ENCODE peak calls at places on chromosomes 3 and 15, in five cellular contexts. One of them, this sample, is unnamed.

GRCh38 chr3:57944313-57944580 is 64.0 kb upstream of the FLNB start:
- DNase-seq in AG09309: no peak
- DNase-seq in transverse colon: no peak
- DNase-seq in colonic mucosa: no peak
- DNase-seq in tibial artery: no peak
- DNase-seq in this sample: no peak

GRCh38 chr3:185089751-185090150 is 63.1 kb downstream of the C3orf70 start:
- DNase-seq in AG09309: no peak
- DNase-seq in transverse colon: no peak
- DNase-seq in colonic mucosa: no peak
- DNase-seq in tibial artery: no peak
- DNase-seq in this sample: no peak

GRCh38 chr3:186320862-186321568 is 41.0 kb downstream of the DGKG start:
- DNase-seq in AG09309: no peak
- DNase-seq in transverse colon: no peak
- DNase-seq in colonic mucosa: no peak
- DNase-seq in tibial artery: no peak
- DNase-seq in this sample: no peak

GRCh38 chr15:51775967-51776816 is 24.8 kb downstream of the TMOD2 start:
- DNase-seq in AG09309: no peak
- DNase-seq in transverse colon: peak; percentile 48
- DNase-seq in colonic mucosa: peak; percentile 65
- DNase-seq in tibial artery: peak; percentile 38
- DNase-seq in this sample: no peak

GRCh38 chr3:16507540-16508241 is 5.8 kb downstream of the RFTN1 start:
- DNase-seq in AG09309: no peak
- DNase-seq in transverse colon: no peak
- DNase-seq in colonic mucosa: no peak
- DNase-seq in tibial artery: no peak
- DNase-seq in this sample: no peak

GRCh38 chr15:31446546-31446945 is 119.9 kb downstream of the KLF13 start:
- DNase-seq in AG09309: no peak
- DNase-seq in transverse colon: no peak
- DNase-seq in colonic mucosa: no peak
- DNase-seq in tibial artery: no peak
- DNase-seq in this sample: no peak

GRCh38 chr3:126519506-126520455 is 2.2 kb upstream of the UROC1 start:
- DNase-seq in AG09309: no peak
- DNase-seq in transverse colon: no peak
- DNase-seq in colonic mucosa: no peak
- DNase-seq in tibial artery: no peak
- DNase-seq in this sample: no peak

GRCh38 chr3:45968706-45969105 is 25.4 kb downstream of the CXCR6 start:
- DNase-seq in AG09309: no peak
- DNase-seq in transverse colon: no peak
- DNase-seq in colonic mucosa: no peak
- DNase-seq in tibial artery: no peak
- DNase-seq in this sample: no peak

GRCh38 chr3:186514296-186515002 is 29.7 kb downstream of the CRYGS start:
- DNase-seq in AG09309: no peak
- DNase-seq in transverse colon: no peak
- DNase-seq in colonic mucosa: no peak
- DNase-seq in tibial artery: no peak
- DNase-seq in this sample: no peak

GRCh38 chr3:167821248-167821805 is 85.8 kb downstream of the SERPINI1 start:
- DNase-seq in AG09309: no peak
- DNase-seq in transverse colon: no peak
- DNase-seq in colonic mucosa: no peak
- DNase-seq in tibial artery: no peak
- DNase-seq in this sample: no peak

GRCh38 chr15:50624616-50625168 is 61.9 kb downstream of the TRPM7 start:
- DNase-seq in AG09309: peak; percentile 49
- DNase-seq in transverse colon: no peak
- DNase-seq in colonic mucosa: no peak
- DNase-seq in tibial artery: no peak
- DNase-seq in this sample: no peak

GRCh38 chr3:105997800-105998526 is 129.2 kb upstream of the CBLB start:
- DNase-seq in AG09309: peak; percentile 86
- DNase-seq in transverse colon: no peak
- DNase-seq in colonic mucosa: no peak
- DNase-seq in tibial artery: peak; percentile 33
- DNase-seq in this sample: peak; percentile 42

GRCh38 chr15:48966595-48967301 is 3.0 kb upstream of the SHC4 start:
- DNase-seq in AG09309: no peak
- DNase-seq in transverse colon: no peak
- DNase-seq in colonic mucosa: no peak
- DNase-seq in tibial artery: no peak
- DNase-seq in this sample: peak; percentile 78

GRCh38 chr15:100096700-100097099 is 245.1 kb downstream of the ADAMTS17 start:
- DNase-seq in AG09309: no peak
- DNase-seq in transverse colon: no peak
- DNase-seq in colonic mucosa: no peak
- DNase-seq in tibial artery: no peak
- DNase-seq in this sample: no peak

GRCh38 chr15:34837246-34838016 is 42.1 kb upstream of the ACTC1 start:
- DNase-seq in AG09309: peak; percentile 25
- DNase-seq in transverse colon: no peak
- DNase-seq in colonic mucosa: no peak
- DNase-seq in tibial artery: no peak
- DNase-seq in this sample: peak; percentile 27

GRCh38 chr15:80970658-80971057 is 19.0 kb downstream of the MESD start:
- DNase-seq in AG09309: no peak
- DNase-seq in transverse colon: no peak
- DNase-seq in colonic mucosa: no peak
- DNase-seq in tibial artery: no peak
- DNase-seq in this sample: no peak

GRCh38 chr3:142910280-142910679 is 21.4 kb upstream of the PCOLCE2 start:
- DNase-seq in AG09309: no peak
- DNase-seq in transverse colon: no peak
- DNase-seq in colonic mucosa: no peak
- DNase-seq in tibial artery: no peak
- DNase-seq in this sample: no peak
- H3K4me3 ChIP-seq in AG09309: no peak overlapping the region
- H3K4me3 ChIP-seq in transverse colon: no peak overlapping the region
- H3K4me3 ChIP-seq in colonic mucosa: no peak overlapping the region
- H3K4me3 ChIP-seq in tibial artery: no peak overlapping the region
- H3K4me3 ChIP-seq in this sample: no peak overlapping the region

GRCh38 chr15:58139631-58140522 is 1.7 kb downstream of the AQP9 start:
- DNase-seq in AG09309: peak; percentile 28
- DNase-seq in transverse colon: no peak
- DNase-seq in colonic mucosa: no peak
- DNase-seq in tibial artery: peak; percentile 24
- DNase-seq in this sample: no peak
- H3K4me3 ChIP-seq in AG09309: no peak overlapping the region
- H3K4me3 ChIP-seq in transverse colon: no peak overlapping the region
- H3K4me3 ChIP-seq in colonic mucosa: no peak overlapping the region
- H3K4me3 ChIP-seq in tibial artery: no peak overlapping the region
- H3K4me3 ChIP-seq in this sample: no peak overlapping the region

GRCh38 chr3:47617061-47618010 is 38.7 kb upstream of the CSPG5 start:
- DNase-seq in AG09309: no peak
- DNase-seq in transverse colon: no peak
- DNase-seq in colonic mucosa: no peak
- DNase-seq in tibial artery: no peak
- DNase-seq in this sample: no peak
- H3K4me3 ChIP-seq in AG09309: no peak overlapping the region
- H3K4me3 ChIP-seq in transverse colon: no peak overlapping the region
- H3K4me3 ChIP-seq in colonic mucosa: no peak overlapping the region
- H3K4me3 ChIP-seq in tibial artery: no peak overlapping the region
- H3K4me3 ChIP-seq in this sample: no peak overlapping the region

GRCh38 chr3:30611613-30612421 is 5.4 kb downstream of the TGFBR2 start:
- DNase-seq in AG09309: no peak
- DNase-seq in transverse colon: no peak
- DNase-seq in colonic mucosa: no peak
- DNase-seq in tibial artery: no peak
- DNase-seq in this sample: no peak
- H3K4me3 ChIP-seq in AG09309: no peak overlapping the region
- H3K4me3 ChIP-seq in transverse colon: no peak overlapping the region
- H3K4me3 ChIP-seq in colonic mucosa: no peak overlapping the region
- H3K4me3 ChIP-seq in tibial artery: peak overlapping the region; percentile 98
- H3K4me3 ChIP-seq in this sample: no peak overlapping the region

GRCh38 chr3:187931770-187932278 is 186.6 kb upstream of the BCL6 start:
- DNase-seq in AG09309: no peak
- DNase-seq in transverse colon: no peak
- DNase-seq in colonic mucosa: no peak
- DNase-seq in tibial artery: no peak
- DNase-seq in this sample: no peak

GRCh38 chr3:187936676-187937075 is 191.4 kb upstream of the BCL6 start:
- DNase-seq in AG09309: no peak
- DNase-seq in transverse colon: no peak
- DNase-seq in colonic mucosa: no peak
- DNase-seq in tibial artery: no peak
- DNase-seq in this sample: no peak

GRCh38 chr3:187932530-187932929 is 187.3 kb upstream of the BCL6 start:
- DNase-seq in AG09309: no peak
- DNase-seq in transverse colon: no peak
- DNase-seq in colonic mucosa: no peak
- DNase-seq in tibial artery: no peak
- DNase-seq in this sample: no peak

GRCh38 chr3:187939891-187940290 is 194.6 kb upstream of the BCL6 start:
- DNase-seq in AG09309: no peak
- DNase-seq in transverse colon: no peak
- DNase-seq in colonic mucosa: no peak
- DNase-seq in tibial artery: no peak
- DNase-seq in this sample: no peak

DNA sequence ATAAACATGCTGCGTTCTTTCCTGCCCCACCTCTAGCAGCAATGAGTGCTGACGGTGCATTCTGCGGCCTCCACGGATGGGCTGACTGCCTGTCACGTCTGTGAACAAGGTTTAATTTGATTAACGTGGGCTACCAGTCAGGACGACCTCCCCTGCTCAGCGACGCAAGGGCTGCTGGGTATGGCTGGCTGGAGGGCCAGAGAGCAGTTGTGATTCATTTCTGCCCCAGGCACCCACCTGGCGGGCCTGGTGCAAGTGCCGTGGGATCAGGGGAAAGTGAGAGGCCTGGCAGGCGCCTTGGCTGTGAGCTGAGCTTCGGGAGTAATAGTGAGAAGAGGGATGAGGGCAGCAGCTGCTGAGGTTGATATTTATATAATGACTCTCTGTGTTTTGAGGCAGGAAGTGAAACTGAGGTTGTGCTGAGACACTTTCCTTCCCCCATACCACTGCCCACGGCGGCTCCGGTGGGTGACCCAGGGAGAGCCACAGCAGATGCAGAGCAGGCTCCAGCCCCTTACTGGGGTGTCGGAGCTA is 190.4 kb upstream of the BCL6 start:
- DNase-seq in AG09309: no peak
- DNase-seq in transverse colon: peak; percentile 19
- DNase-seq in colonic mucosa: no peak
- DNase-seq in tibial artery: no peak
- DNase-seq in this sample: no peak
- H3K4me3 ChIP-seq in AG09309: no peak overlapping the region
- H3K4me3 ChIP-seq in transverse colon: no peak overlapping the region
- H3K4me3 ChIP-seq in colonic mucosa: no peak overlapping the region
- H3K4me3 ChIP-seq in tibial artery: no peak overlapping the region
- H3K4me3 ChIP-seq in this sample: no peak overlapping the region

DNA sequence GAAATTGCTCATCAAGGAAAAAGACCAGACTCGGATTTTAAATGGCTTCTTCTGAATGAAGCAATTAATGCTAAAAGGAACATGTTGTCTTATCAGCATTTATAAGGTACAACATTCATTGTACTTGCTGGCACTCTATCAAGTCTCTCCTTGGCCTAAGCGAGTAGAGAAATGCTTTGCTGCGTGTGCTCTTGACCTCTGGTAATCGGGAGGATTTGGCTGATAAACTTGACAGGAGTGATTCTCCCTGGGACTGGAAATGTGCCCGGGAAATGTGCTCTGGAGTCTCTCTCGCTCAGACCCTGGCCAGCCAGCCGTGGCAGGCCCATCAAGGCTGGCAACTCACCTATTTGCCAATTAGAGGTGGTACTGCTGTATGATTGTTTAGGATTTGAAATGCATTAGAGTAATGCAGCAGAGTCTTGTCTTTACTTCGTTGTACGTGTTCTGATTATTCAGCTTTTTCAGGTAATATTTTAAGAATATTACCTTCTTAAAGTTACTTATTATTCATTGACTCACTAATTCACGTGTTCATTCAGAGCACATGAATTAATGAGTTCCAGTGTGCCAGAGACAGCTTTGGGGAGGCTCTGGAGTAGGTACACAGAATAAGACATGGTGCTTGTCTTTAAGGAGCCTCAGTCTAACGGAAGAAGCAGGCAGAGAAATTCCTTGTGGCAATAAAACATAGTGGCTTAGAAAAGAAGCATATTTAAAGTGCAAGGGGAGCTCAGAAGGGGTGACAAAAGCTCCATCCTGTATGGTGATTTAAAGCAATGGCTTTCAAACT is 48.0 kb upstream of the TPRG1 start:
- DNase-seq in AG09309: no peak
- DNase-seq in transverse colon: no peak
- DNase-seq in colonic mucosa: no peak
- DNase-seq in tibial artery: peak; percentile 39
- DNase-seq in this sample: no peak
- H3K4me3 ChIP-seq in AG09309: no peak overlapping the region
- H3K4me3 ChIP-seq in transverse colon: no peak overlapping the region
- H3K4me3 ChIP-seq in colonic mucosa: no peak overlapping the region
- H3K4me3 ChIP-seq in tibial artery: peak overlapping the region; percentile 8
- H3K4me3 ChIP-seq in this sample: no peak overlapping the region

GRCh38 chr3:138347084-138347483 is 1.3 kb upstream of the MRAS start:
- DNase-seq in AG09309: no peak
- DNase-seq in transverse colon: no peak
- DNase-seq in colonic mucosa: no peak
- DNase-seq in tibial artery: no peak
- DNase-seq in this sample: no peak

GRCh38 chr3:138348950-138349739 is 766 bp downstream of the MRAS start:
- DNase-seq in AG09309: no peak
- DNase-seq in transverse colon: no peak
- DNase-seq in colonic mucosa: peak; percentile 21
- DNase-seq in tibial artery: no peak
- DNase-seq in this sample: no peak

GRCh38 chr3:138351151-138351550 is 2.8 kb downstream of the MRAS start:
- DNase-seq in AG09309: no peak
- DNase-seq in transverse colon: no peak
- DNase-seq in colonic mucosa: no peak
- DNase-seq in tibial artery: no peak
- DNase-seq in this sample: no peak

GRCh38 chr3:138349926-138350665 is 1.7 kb downstream of the MRAS start:
- DNase-seq in AG09309: no peak
- DNase-seq in transverse colon: no peak
- DNase-seq in colonic mucosa: no peak
- DNase-seq in tibial artery: no peak
- DNase-seq in this sample: no peak

GRCh38 chr3:138348107-138348949 is at the start of gene MRAS:
- DNase-seq in AG09309: peak; percentile 33
- DNase-seq in transverse colon: peak; percentile 67
- DNase-seq in colonic mucosa: peak; percentile 64
- DNase-seq in tibial artery: peak; percentile 78
- DNase-seq in this sample: no peak
- H3K4me3 ChIP-seq in AG09309: peak within 1 kb of the TSS; percentile 68
- H3K4me3 ChIP-seq in transverse colon: peak within 1 kb of the TSS; percentile 59
- H3K4me3 ChIP-seq in colonic mucosa: peak within 1 kb of the TSS; percentile 76
- H3K4me3 ChIP-seq in tibial artery: peak within 1 kb of the TSS; percentile 95
- H3K4me3 ChIP-seq in this sample: peak within 1 kb of the TSS; percentile 63

DNA sequence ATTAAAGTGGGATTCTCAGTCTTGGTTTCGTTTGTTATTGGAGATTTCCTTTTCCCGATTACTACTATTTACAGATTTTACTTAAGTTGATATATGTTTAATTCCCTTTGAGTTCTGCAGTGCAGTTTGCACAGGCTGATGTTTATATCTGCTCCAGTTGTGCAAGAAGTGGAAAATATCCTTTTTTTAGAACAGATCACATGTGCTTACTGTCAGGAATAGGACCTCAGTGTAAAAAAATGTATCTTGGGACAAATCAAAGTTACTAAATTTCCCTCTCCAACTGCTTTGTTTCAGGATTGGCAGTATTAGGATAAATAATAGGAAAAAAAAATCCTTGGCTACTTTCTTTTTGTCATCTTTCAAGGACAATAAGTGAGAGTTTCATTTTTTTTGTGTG is 6.9 kb downstream of the MITF start:
- DNase-seq in AG09309: no peak
- DNase-seq in transverse colon: no peak
- DNase-seq in colonic mucosa: no peak
- DNase-seq in tibial artery: no peak
- DNase-seq in this sample: no peak
- H3K4me3 ChIP-seq in AG09309: no peak overlapping the region
- H3K4me3 ChIP-seq in transverse colon: no peak overlapping the region
- H3K4me3 ChIP-seq in colonic mucosa: no peak overlapping the region
- H3K4me3 ChIP-seq in tibial artery: peak overlapping the region; percentile 14
- H3K4me3 ChIP-seq in this sample: no peak overlapping the region